ENCODE peak calls at places on chromosomes 13 and 19, in seven cellular contexts. One of them, this sample, is unnamed.
A peak's percentile ranks its signal among the peaks of the same experiment; 100 is the strongest.

GRCh38 chr13:42832341-42833153 is 51.2 kb downstream of the FAM216B start:
- DNase-seq in GM23338: no peak
- DNase-seq in prostate gland: no peak
- DNase-seq in SK-N-SH: no peak
- DNase-seq in endothelial cell of umbilical vein: no peak
- DNase-seq in stomach: peak; percentile 29
- DNase-seq in K562: no peak
- DNase-seq in this sample: no peak

GRCh38 chr13:34942732-34943674 is 933 bp downstream of the NBEA start:
- DNase-seq in GM23338: peak; percentile 78
- DNase-seq in prostate gland: peak; percentile 44
- DNase-seq in SK-N-SH: peak; percentile 69
- DNase-seq in endothelial cell of umbilical vein: peak; percentile 19
- DNase-seq in stomach: peak; percentile 44
- DNase-seq in K562: no peak
- DNase-seq in this sample: no peak

GRCh38 chr19:33436360-33437345 is 63.1 kb downstream of the CEBPG start:
- DNase-seq in GM23338: no peak
- DNase-seq in prostate gland: no peak
- DNase-seq in SK-N-SH: peak; percentile 60
- DNase-seq in endothelial cell of umbilical vein: no peak
- DNase-seq in stomach: no peak
- DNase-seq in K562: no peak
- DNase-seq in this sample: no peak

GRCh38 chr19:47176071-47176626 is 45.5 kb downstream of the SAE1 start:
- DNase-seq in GM23338: no peak
- DNase-seq in prostate gland: no peak
- DNase-seq in SK-N-SH: no peak
- DNase-seq in endothelial cell of umbilical vein: peak; percentile 80
- DNase-seq in stomach: no peak
- DNase-seq in K562: no peak
- DNase-seq in this sample: no peak

GRCh38 chr13:37889102-37889501 is 19.5 kb upstream of the TRPC4 start:
- DNase-seq in GM23338: no peak
- DNase-seq in prostate gland: no peak
- DNase-seq in SK-N-SH: no peak
- DNase-seq in endothelial cell of umbilical vein: no peak
- DNase-seq in stomach: no peak
- DNase-seq in K562: no peak
- DNase-seq in this sample: no peak

GRCh38 chr19:1847348-1847683 is 967 bp downstream of the REXO1 start:
- DNase-seq in GM23338: no peak
- DNase-seq in prostate gland: no peak
- DNase-seq in SK-N-SH: no peak
- DNase-seq in endothelial cell of umbilical vein: no peak
- DNase-seq in stomach: no peak
- DNase-seq in K562: no peak
- DNase-seq in this sample: no peak

GRCh38 chr13:112449545-112449930 is 73.4 kb downstream of the SPACA7 start:
- DNase-seq in GM23338: no peak
- DNase-seq in prostate gland: no peak
- DNase-seq in SK-N-SH: peak; percentile 25
- DNase-seq in endothelial cell of umbilical vein: no peak
- DNase-seq in stomach: peak; percentile 11
- DNase-seq in K562: no peak
- DNase-seq in this sample: no peak

GRCh38 chr13:72973234-72973633 is 85.6 kb upstream of the KLF5 start:
- DNase-seq in GM23338: no peak
- DNase-seq in prostate gland: no peak
- DNase-seq in SK-N-SH: no peak
- DNase-seq in endothelial cell of umbilical vein: no peak
- DNase-seq in stomach: no peak
- DNase-seq in K562: no peak
- DNase-seq in this sample: no peak

GRCh38 chr19:46475976-46476375 is 4.6 kb upstream of the PNMA8A start:
- DNase-seq in GM23338: no peak
- DNase-seq in prostate gland: no peak
- DNase-seq in SK-N-SH: no peak
- DNase-seq in endothelial cell of umbilical vein: peak; percentile 28
- DNase-seq in stomach: no peak
- DNase-seq in K562: no peak
- DNase-seq in this sample: no peak

GRCh38 chr19:19280561-19280960 is 7.5 kb upstream of the TM6SF2 start:
- DNase-seq in GM23338: no peak
- DNase-seq in prostate gland: no peak
- DNase-seq in SK-N-SH: no peak
- DNase-seq in endothelial cell of umbilical vein: no peak
- DNase-seq in stomach: no peak
- DNase-seq in K562: no peak
- DNase-seq in this sample: no peak

GRCh38 chr19:38557205-38557799 is 60.5 kb downstream of the MAP4K1 start:
- DNase-seq in GM23338: no peak
- DNase-seq in prostate gland: no peak
- DNase-seq in SK-N-SH: no peak
- DNase-seq in endothelial cell of umbilical vein: no peak
- DNase-seq in stomach: peak; percentile 29
- DNase-seq in K562: peak; percentile 74
- DNase-seq in this sample: no peak

GRCh38 chr13:52195052-52195837 is 35.8 kb upstream of the NEK3 start:
- DNase-seq in GM23338: peak; percentile 93
- DNase-seq in prostate gland: peak; percentile 24
- DNase-seq in SK-N-SH: peak; percentile 68
- DNase-seq in endothelial cell of umbilical vein: peak; percentile 83
- DNase-seq in stomach: peak; percentile 79
- DNase-seq in K562: no peak
- DNase-seq in this sample: peak; percentile 78

GRCh38 chr19:42283248-42284065 is 14.4 kb downstream of the CIC start:
- DNase-seq in GM23338: peak; percentile 98
- DNase-seq in prostate gland: peak; percentile 96
- DNase-seq in SK-N-SH: peak; percentile 94
- DNase-seq in endothelial cell of umbilical vein: peak; percentile 95
- DNase-seq in stomach: peak; percentile 98
- DNase-seq in K562: peak; percentile 84
- DNase-seq in this sample: peak; percentile 98

GRCh38 chr13:100721885-100722512 is 47.4 kb upstream of the TMTC4 start:
- DNase-seq in GM23338: peak; percentile 80
- DNase-seq in prostate gland: peak; percentile 45
- DNase-seq in SK-N-SH: peak; percentile 63
- DNase-seq in endothelial cell of umbilical vein: peak; percentile 55
- DNase-seq in stomach: peak; percentile 77
- DNase-seq in K562: peak; percentile 41
- DNase-seq in this sample: no peak

GRCh38 chr19:28330831-28331230 is 882.1 kb downstream of the UQCRFS1 start:
- DNase-seq in GM23338: no peak
- DNase-seq in prostate gland: no peak
- DNase-seq in SK-N-SH: no peak
- DNase-seq in endothelial cell of umbilical vein: peak; percentile 59
- DNase-seq in stomach: no peak
- DNase-seq in K562: no peak
- DNase-seq in this sample: no peak

GRCh38 chr13:45473627-45474026 is 8.9 kb downstream of the COG3 start:
- DNase-seq in GM23338: peak; percentile 71
- DNase-seq in prostate gland: no peak
- DNase-seq in SK-N-SH: peak; percentile 39
- DNase-seq in endothelial cell of umbilical vein: no peak
- DNase-seq in stomach: no peak
- DNase-seq in K562: peak; percentile 6
- DNase-seq in this sample: no peak
- TF ChIP-seq CTCF in GM23338: peak; percentile 47
- TF ChIP-seq CTCF in prostate gland: no peak
- TF ChIP-seq CTCF in SK-N-SH: peak; percentile 26
- TF ChIP-seq CTCF in endothelial cell of umbilical vein: peak; percentile 12
- TF ChIP-seq CTCF in stomach: no peak
- TF ChIP-seq CTCF in K562: peak; percentile 32
- TF ChIP-seq CTCF in this sample: no peak

DNA sequence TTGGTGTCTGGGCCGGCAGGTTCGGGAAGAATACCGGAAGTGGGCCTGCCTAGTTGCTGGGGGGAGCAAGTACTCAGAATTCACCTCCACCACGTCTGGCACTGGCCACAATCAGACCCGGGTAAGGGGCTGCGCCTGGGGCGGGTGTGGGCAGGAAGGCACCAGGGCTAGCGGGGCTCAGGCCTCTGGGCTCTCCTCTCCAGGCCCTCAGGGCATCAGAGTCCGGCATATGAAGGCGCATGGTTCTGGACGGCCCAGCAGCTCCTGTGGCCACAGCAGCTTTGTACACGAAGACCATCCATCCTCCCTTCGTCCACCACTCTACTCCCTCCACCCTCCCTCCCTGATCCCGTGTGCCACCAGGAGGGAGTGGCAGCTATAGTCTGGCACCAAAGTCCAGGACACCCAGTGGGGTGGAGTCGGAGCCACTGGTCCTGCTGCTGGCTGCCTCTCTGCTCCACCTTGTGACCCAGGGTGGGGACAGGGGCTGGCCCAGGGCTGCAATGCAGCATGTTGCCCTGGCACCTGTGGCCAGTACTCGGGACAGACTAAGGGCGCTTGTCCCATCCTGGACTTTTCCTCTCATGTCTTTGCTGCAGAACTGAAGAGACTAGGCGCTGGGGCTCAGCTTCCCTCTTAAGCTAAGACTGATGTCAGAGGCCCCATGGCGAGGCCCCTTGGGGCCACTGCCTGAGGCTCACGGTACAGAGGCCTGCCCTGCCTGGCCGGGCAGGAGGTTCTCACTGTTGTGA is 11.1 kb downstream of the DDX39A start:
- DNase-seq in GM23338: no peak
- DNase-seq in prostate gland: no peak
- DNase-seq in SK-N-SH: no peak
- DNase-seq in endothelial cell of umbilical vein: no peak
- DNase-seq in stomach: peak; percentile 58
- DNase-seq in K562: peak; percentile 5
- DNase-seq in this sample: no peak
- TF ChIP-seq POLR2AphosphoS5 in GM23338: no peak
- TF ChIP-seq POLR2AphosphoS5 in prostate gland: no peak
- TF ChIP-seq POLR2AphosphoS5 in SK-N-SH: no peak
- TF ChIP-seq POLR2AphosphoS5 in endothelial cell of umbilical vein: no peak
- TF ChIP-seq POLR2AphosphoS5 in stomach: no peak
- TF ChIP-seq POLR2AphosphoS5 in K562: peak; percentile 40
- TF ChIP-seq POLR2AphosphoS5 in this sample: no peak

DNA sequence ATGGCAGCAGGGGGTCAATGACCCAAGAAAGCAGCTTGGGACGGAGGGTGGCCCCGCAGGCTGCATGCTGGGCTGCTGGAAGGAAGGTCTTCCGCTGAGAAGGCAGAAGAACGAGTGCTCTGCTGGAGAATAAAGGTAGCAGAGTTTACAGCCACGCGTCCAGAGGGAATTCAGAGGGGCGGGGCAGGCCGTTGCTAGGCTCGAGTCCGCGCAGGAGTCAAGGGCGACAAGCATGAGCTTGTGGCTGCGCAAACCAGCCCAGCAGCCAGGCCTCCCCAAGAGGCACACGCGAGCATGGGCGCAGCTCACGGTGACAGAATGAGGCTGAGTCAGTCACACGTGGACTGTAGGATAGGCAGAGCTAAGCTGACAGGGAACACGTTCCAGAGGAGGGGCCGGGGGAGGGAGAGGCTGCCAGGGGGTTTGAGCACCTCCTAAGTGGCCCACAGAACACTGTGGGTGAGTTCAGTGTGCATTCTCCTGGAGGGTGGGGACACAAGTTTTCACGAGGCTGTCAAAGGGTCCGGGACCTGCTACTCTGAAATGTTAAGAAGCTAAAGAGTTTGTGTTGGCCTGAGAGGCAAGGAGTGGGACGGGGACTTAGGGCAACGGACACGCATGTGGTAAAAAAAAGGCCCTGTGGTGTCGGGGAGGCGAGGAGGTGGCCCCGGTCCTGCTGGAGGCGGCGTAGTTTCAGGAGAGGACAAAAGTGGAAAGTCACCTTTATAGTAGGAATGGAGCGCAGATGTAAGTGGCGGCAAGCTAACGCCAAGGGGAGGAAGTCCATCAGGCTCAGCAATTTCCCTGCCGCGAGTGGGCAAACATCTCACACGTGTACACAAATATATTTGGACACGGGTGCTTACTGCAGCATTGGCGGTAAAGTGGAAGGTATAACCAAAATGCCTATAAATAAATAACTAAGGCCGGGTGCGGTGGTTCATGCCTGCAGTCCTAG is 17.7 kb downstream of the RFX2 start:
- DNase-seq in GM23338: peak; percentile 85
- DNase-seq in prostate gland: peak; percentile 89
- DNase-seq in SK-N-SH: no peak
- DNase-seq in endothelial cell of umbilical vein: peak; percentile 70
- DNase-seq in stomach: peak; percentile 80
- DNase-seq in K562: peak; percentile 78
- DNase-seq in this sample: peak; percentile 82
- H3K27ac ChIP-seq in GM23338: no peak overlapping the region
- H3K27ac ChIP-seq in prostate gland: peak overlapping the region; percentile 66
- H3K27ac ChIP-seq in SK-N-SH: peak overlapping the region; percentile 56
- H3K27ac ChIP-seq in endothelial cell of umbilical vein: peak overlapping the region; percentile 51
- H3K27ac ChIP-seq in stomach: peak overlapping the region; percentile 71
- H3K27ac ChIP-seq in K562: peak overlapping the region; percentile 56
- H3K27ac ChIP-seq in this sample: peak overlapping the region; percentile 90

GRCh38 chr19:4183967-4184717 is 1.7 kb downstream of the ANKRD24 start:
- DNase-seq in GM23338: no peak
- DNase-seq in prostate gland: no peak
- DNase-seq in SK-N-SH: no peak
- DNase-seq in endothelial cell of umbilical vein: no peak
- DNase-seq in stomach: no peak
- DNase-seq in K562: no peak
- DNase-seq in this sample: no peak

GRCh38 chr19:4186087-4186993 is 3.9 kb downstream of the ANKRD24 start:
- DNase-seq in GM23338: peak; percentile 96
- DNase-seq in prostate gland: peak; percentile 68
- DNase-seq in SK-N-SH: peak; percentile 90
- DNase-seq in endothelial cell of umbilical vein: peak; percentile 61
- DNase-seq in stomach: peak; percentile 86
- DNase-seq in K562: peak; percentile 87
- DNase-seq in this sample: no peak

GRCh38 chr19:4182082-4182926 is at the start of the genes ANKRD24 and SIRT6:
- DNase-seq in GM23338: peak; percentile 98
- DNase-seq in prostate gland: peak; percentile 95
- DNase-seq in SK-N-SH: peak; percentile 99
- DNase-seq in endothelial cell of umbilical vein: peak; percentile 94
- DNase-seq in stomach: peak; percentile 97
- DNase-seq in K562: peak; percentile 99
- DNase-seq in this sample: peak; percentile 90

GRCh38 chr19:4185413-4186086 is 3.1 kb downstream of the ANKRD24 start:
- DNase-seq in GM23338: no peak
- DNase-seq in prostate gland: no peak
- DNase-seq in SK-N-SH: no peak
- DNase-seq in endothelial cell of umbilical vein: no peak
- DNase-seq in stomach: no peak
- DNase-seq in K562: no peak
- DNase-seq in this sample: no peak

DNA sequence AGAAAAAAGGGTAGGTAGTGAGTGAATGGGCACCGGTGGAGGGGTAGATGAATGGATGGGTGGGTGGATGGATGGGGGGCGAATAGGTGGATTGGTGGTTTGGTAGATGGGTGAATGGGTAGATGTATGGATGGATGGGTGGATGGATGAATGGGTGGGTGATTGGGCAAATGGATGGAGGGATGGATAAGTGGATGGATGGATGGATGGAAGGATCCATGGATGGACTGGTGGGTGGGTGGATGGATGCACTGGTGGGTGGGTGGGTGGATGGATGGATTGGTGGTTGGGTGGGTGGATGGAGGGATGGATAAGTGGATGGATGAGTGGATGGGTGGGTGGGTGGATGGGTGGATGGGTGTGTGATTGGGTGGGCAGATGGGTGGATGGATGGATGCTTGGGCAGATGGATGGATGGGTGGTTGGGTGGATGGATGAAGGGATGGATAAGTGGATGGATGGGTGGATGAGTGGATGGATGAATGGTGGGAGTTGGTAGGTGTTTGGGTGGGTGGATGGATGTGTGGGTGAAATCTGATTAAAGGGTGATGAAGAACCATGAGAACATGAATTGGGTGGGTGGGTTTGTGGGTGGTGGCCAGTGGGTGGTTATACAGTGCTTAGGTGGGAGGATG is 2.3 kb downstream of the ANKRD24 start:
- DNase-seq in GM23338: no peak
- DNase-seq in prostate gland: no peak
- DNase-seq in SK-N-SH: no peak
- DNase-seq in endothelial cell of umbilical vein: no peak
- DNase-seq in stomach: no peak
- DNase-seq in K562: no peak
- DNase-seq in this sample: no peak
- TF ChIP-seq CTCF in GM23338: no peak
- TF ChIP-seq CTCF in prostate gland: no peak
- TF ChIP-seq CTCF in SK-N-SH: no peak
- TF ChIP-seq CTCF in endothelial cell of umbilical vein: no peak
- TF ChIP-seq CTCF in stomach: no peak
- TF ChIP-seq CTCF in K562: no peak
- TF ChIP-seq CTCF in this sample: no peak